ENCODE peak calls at places on chromosomes 13 and 19, in ten cellular contexts. One of them, this sample, is unnamed.

GRCh38 chr19:46442808-46443450 is 14.2 kb upstream of the PNMA8C start:
- DNase-seq in SJSA1: no peak
- DNase-seq in psoas muscle: peak; percentile 19
- DNase-seq in substantia nigra: no peak
- DNase-seq in left cardiac atrium: peak; percentile 32
- DNase-seq in neural crest cell: no peak
- DNase-seq in GM18507: no peak
- DNase-seq in T1000: no peak
- DNase-seq in H7: no peak
- DNase-seq in hypothalamus: no peak
- DNase-seq in this sample: peak; percentile 44

GRCh38 chr19:49468199-49468598 is 5.8 kb upstream of the FLT3LG start:
- DNase-seq in SJSA1: no peak
- DNase-seq in psoas muscle: no peak
- DNase-seq in substantia nigra: no peak
- DNase-seq in left cardiac atrium: no peak
- DNase-seq in neural crest cell: no peak
- DNase-seq in GM18507: no peak
- DNase-seq in T1000: no peak
- DNase-seq in H7: peak; percentile 45
- DNase-seq in hypothalamus: no peak
- DNase-seq in this sample: no peak

GRCh38 chr19:13146763-13147563 is 3.2 kb downstream of the STX10 start:
- DNase-seq in SJSA1: no peak
- DNase-seq in psoas muscle: no peak
- DNase-seq in substantia nigra: no peak
- DNase-seq in left cardiac atrium: no peak
- DNase-seq in neural crest cell: no peak
- DNase-seq in GM18507: no peak
- DNase-seq in T1000: no peak
- DNase-seq in H7: no peak
- DNase-seq in hypothalamus: no peak
- DNase-seq in this sample: no peak

GRCh38 chr13:42396501-42396900 is 124.5 kb downstream of the AKAP11 start:
- DNase-seq in SJSA1: no peak
- DNase-seq in psoas muscle: no peak
- DNase-seq in substantia nigra: no peak
- DNase-seq in left cardiac atrium: no peak
- DNase-seq in neural crest cell: no peak
- DNase-seq in GM18507: no peak
- DNase-seq in T1000: no peak
- DNase-seq in H7: no peak
- DNase-seq in hypothalamus: no peak
- DNase-seq in this sample: no peak

GRCh38 chr19:29117926-29118325 is 95.0 kb downstream of the UQCRFS1 start:
- DNase-seq in SJSA1: no peak
- DNase-seq in psoas muscle: no peak
- DNase-seq in substantia nigra: no peak
- DNase-seq in left cardiac atrium: no peak
- DNase-seq in neural crest cell: no peak
- DNase-seq in GM18507: no peak
- DNase-seq in T1000: no peak
- DNase-seq in H7: no peak
- DNase-seq in hypothalamus: no peak
- DNase-seq in this sample: no peak

GRCh38 chr13:107730835-107731234 is 484.5 kb downstream of the LIG4 start:
- DNase-seq in SJSA1: no peak
- DNase-seq in psoas muscle: no peak
- DNase-seq in substantia nigra: no peak
- DNase-seq in left cardiac atrium: no peak
- DNase-seq in neural crest cell: no peak
- DNase-seq in GM18507: no peak
- DNase-seq in T1000: no peak
- DNase-seq in H7: no peak
- DNase-seq in hypothalamus: no peak
- DNase-seq in this sample: peak; percentile 21

GRCh38 chr19:7677664-7678311 is 898 bp downstream of the MCEMP1 start:
- DNase-seq in SJSA1: no peak
- DNase-seq in psoas muscle: no peak
- DNase-seq in substantia nigra: no peak
- DNase-seq in left cardiac atrium: no peak
- DNase-seq in neural crest cell: no peak
- DNase-seq in GM18507: no peak
- DNase-seq in T1000: no peak
- DNase-seq in H7: no peak
- DNase-seq in hypothalamus: no peak
- DNase-seq in this sample: no peak

GRCh38 chr19:14758816-14759215 is 19.5 kb downstream of the ADGRE2 start:
- DNase-seq in SJSA1: no peak
- DNase-seq in psoas muscle: no peak
- DNase-seq in substantia nigra: no peak
- DNase-seq in left cardiac atrium: no peak
- DNase-seq in neural crest cell: no peak
- DNase-seq in GM18507: no peak
- DNase-seq in T1000: no peak
- DNase-seq in H7: peak; percentile 67
- DNase-seq in hypothalamus: no peak
- DNase-seq in this sample: no peak

GRCh38 chr19:14072535-14073231 is at the start of gene MISP3:
- DNase-seq in SJSA1: no peak
- DNase-seq in psoas muscle: peak; percentile 62
- DNase-seq in substantia nigra: peak; percentile 16
- DNase-seq in left cardiac atrium: peak; percentile 61
- DNase-seq in neural crest cell: no peak
- DNase-seq in GM18507: no peak
- DNase-seq in T1000: no peak
- DNase-seq in H7: peak; percentile 74
- DNase-seq in hypothalamus: peak; percentile 39
- DNase-seq in this sample: no peak